ENCODE peak calls at places on chromosomes 3 and 15, in four cellular contexts. One of them, this sample, is unnamed.

GRCh38 chr3:44762170-44762677 is 630 bp downstream of the KIF15 start:
- DNase-seq in ecto neural progenitor cell: no peak
- DNase-seq in effector CD8-positive, alpha-beta T cell: no peak
- DNase-seq in foreskin fibroblast: peak; percentile 13
- DNase-seq in this sample: no peak

GRCh38 chr3:170585008-170585936 is 603 bp downstream of the SLC7A14 start:
- DNase-seq in effector CD8-positive, alpha-beta T cell: no peak
- DNase-seq in foreskin fibroblast: no peak
- DNase-seq in ecto neural progenitor cell: peak; percentile 58
- DNase-seq in this sample: peak; percentile 43

GRCh38 chr15:36591534-36592411 is 12.3 kb downstream of the CDIN1 start:
- DNase-seq in foreskin fibroblast: no peak
- DNase-seq in ecto neural progenitor cell: no peak
- DNase-seq in effector CD8-positive, alpha-beta T cell: no peak
- DNase-seq in this sample: no peak

GRCh38 chr15:91947370-91947769 is 93.9 kb downstream of the SLCO3A1 start:
- DNase-seq in effector CD8-positive, alpha-beta T cell: no peak
- DNase-seq in foreskin fibroblast: no peak
- DNase-seq in ecto neural progenitor cell: no peak
- DNase-seq in this sample: no peak

GRCh38 chr3:190486908-190487607 is 26.8 kb upstream of the IL1RAP start:
- DNase-seq in foreskin fibroblast: no peak
- DNase-seq in effector CD8-positive, alpha-beta T cell: no peak
- DNase-seq in ecto neural progenitor cell: no peak
- DNase-seq in this sample: no peak

GRCh38 chr15:85380860-85381535 is 595 bp downstream of the AKAP13 start:
- DNase-seq in effector CD8-positive, alpha-beta T cell: peak; percentile 47
- DNase-seq in foreskin fibroblast: peak; percentile 11
- DNase-seq in ecto neural progenitor cell: no peak
- DNase-seq in this sample: no peak

GRCh38 chr3:150170843-150171513 is 200.3 kb upstream of the PFN2 start:
- DNase-seq in foreskin fibroblast: no peak
- DNase-seq in ecto neural progenitor cell: no peak
- DNase-seq in effector CD8-positive, alpha-beta T cell: no peak
- DNase-seq in this sample: no peak

GRCh38 chr3:67329358-67329757 is 325.1 kb downstream of the SUCLG2 start:
- DNase-seq in effector CD8-positive, alpha-beta T cell: no peak
- DNase-seq in ecto neural progenitor cell: no peak
- DNase-seq in foreskin fibroblast: no peak
- DNase-seq in this sample: no peak